ENCODE peak calls at places on chromosomes 5 and 9, in nine cellular contexts. Q, H, F, L, Y, S, A, K and P are unnamed samples.

GRCh38 chr5:147037517-147038205 is 159.1 kb upstream of the PPP2R2B start:
- DNase-seq in Q (no peak), H (peak), F (no peak), L (no peak), Y (no peak), S (no peak), A (peak), K (no peak), P (peak)

GRCh38 chr9:27395484-27395921 is 98.6 kb upstream of the EQTN start:
- DNase-seq in Q (no peak), H (no peak), F (no peak), L (no peak), Y (no peak), S (no peak), A (no peak), K (no peak), P (no peak)

GRCh38 chr5:157575096-157575872 is at the start of gene ADAM19:
- DNase-seq in Q (peak), H (no peak), F (peak), L (peak), Y (no peak), S (no peak), A (peak), K (peak), P (no peak)

GRCh38 chr9:7216004-7216821 is 458.4 kb downstream of the KDM4C start:
- DNase-seq in Q (peak), H (peak), F (no peak), L (no peak), Y (no peak), S (peak), A (no peak), K (no peak), P (peak)

GRCh38 chr5:91182763-91183162 is 200.4 kb downstream of the ARRDC3 start:
- DNase-seq in Q (no peak), H (peak), F (no peak), L (no peak), Y (no peak), S (peak), A (no peak), K (no peak), P (peak)

GRCh38 chr5:71922584-71923106 is 184.6 kb upstream of the MAP1B start:
- DNase-seq in Q (no peak), H (no peak), F (no peak), L (no peak), Y (no peak), S (peak), A (peak), K (no peak), P (peak)

GRCh38 chr5:91307023-91307422 is 76.1 kb downstream of the ARRDC3 start:
- DNase-seq in Q (no peak), H (peak), F (no peak), L (no peak), Y (no peak), S (no peak), A (no peak), K (no peak), P (no peak)

GRCh38 chr5:173457482-173457881 is 129.3 kb upstream of the STC2 start:
- DNase-seq in Q (no peak), H (no peak), F (no peak), L (no peak), Y (no peak), S (no peak), A (no peak), K (no peak), P (no peak)

GRCh38 chr5:138653502-138653901 is 78.3 kb upstream of the HSPA9 start:
- DNase-seq in Q (no peak), H (no peak), F (no peak), L (no peak), Y (no peak), S (peak), A (no peak), K (peak), P (no peak)

GRCh38 chr5:154393850-154394249 is 51.9 kb upstream of the SAP30L start:
- DNase-seq in Q (no peak), H (no peak), F (no peak), L (no peak), Y (no peak), S (no peak), A (no peak), K (no peak), P (no peak)

GRCh38 chr9:113631093-113631765 is 167.7 kb downstream of the RGS3 start:
- DNase-seq in Q (no peak), H (no peak), F (no peak), L (no peak), Y (no peak), S (peak), A (no peak), K (no peak), P (no peak)

GRCh38 chr9:132763574-132763973 is 93.3 kb downstream of the GTF3C4 start:
- DNase-seq in Q (no peak), H (no peak), F (no peak), L (no peak), Y (no peak), S (no peak), A (no peak), K (no peak), P (no peak)